ENCODE peak calls at places on chromosomes 1 and 21, in nine cellular contexts. K, H, N, V, C, F, B, M and D are unnamed samples.

GRCh38 chr1:172909606-172910326 is 141.0 kb downstream of the TNFSF18 start:
- DNase-seq in V (peak), N (no peak), K (no peak), F (no peak), H (no peak), B (no peak), M (no peak), C (no peak), D (no peak)

GRCh38 chr1:46537651-46538050 is 13.8 kb downstream of the KNCN start:
- DNase-seq in H (no peak), B (no peak), V (no peak), C (no peak), K (no peak), F (no peak), N (no peak), M (no peak), D (no peak)

GRCh38 chr1:18877282-18877681 is 17.8 kb upstream of the TAS1R2 start:
- DNase-seq in B (no peak), N (no peak), H (no peak), V (no peak), K (no peak), C (no peak), M (no peak), F (no peak), D (no peak)

GRCh38 chr1:12031039-12031980 is 12.0 kb downstream of the MIIP start:
- DNase-seq in M (no peak), F (no peak), C (peak), B (no peak), H (peak), N (no peak), K (peak), V (peak), D (peak)

GRCh38 chr1:37945743-37946702 is 830 bp downstream of the INPP5B start:
- DNase-seq in H (peak), M (peak), V (peak), N (no peak), B (no peak), K (no peak), C (peak), F (no peak), D (no peak)

GRCh38 chr1:150575072-150575489 is 4.3 kb downstream of the MCL1 start:
- DNase-seq in H (no peak), B (no peak), N (no peak), M (peak), C (no peak), V (peak), F (no peak), K (no peak), D (peak)

GRCh38 chr1:51973587-51974474 is 16.7 kb downstream of the RAB3B start:
- DNase-seq in V (peak), N (no peak), B (no peak), H (no peak), F (no peak), K (no peak), M (no peak), C (no peak), D (peak)

GRCh38 chr1:54818461-54819194 is 17.5 kb upstream of the TTC22 start:
- DNase-seq in H (peak), M (no peak), C (no peak), K (no peak), V (no peak), B (no peak), F (no peak), N (no peak), D (no peak)

GRCh38 chr1:45346473-45346872 is 6.2 kb upstream of the MUTYH start:
- DNase-seq in K (no peak), H (no peak), F (no peak), V (no peak), B (no peak), N (no peak), C (peak), M (no peak), D (no peak)

GRCh38 chr1:209490013-209490412 is 93.5 kb upstream of the CAMK1G start:
- DNase-seq in V (peak), K (no peak), B (no peak), H (no peak), F (no peak), C (no peak), N (no peak), M (peak), D (no peak)

GRCh38 chr21:36246080-36246631 is 73.8 kb upstream of the MORC3 start:
- DNase-seq in V (no peak), M (no peak), F (no peak), H (no peak), B (no peak), K (no peak), N (no peak), C (no peak), D (no peak)

GRCh38 chr1:85494074-85494956 is 29.4 kb upstream of the DDAH1 start:
- DNase-seq in B (no peak), K (no peak), H (no peak), V (no peak), F (no peak), N (no peak), M (no peak), C (no peak), D (peak)

GRCh38 chr1:73452522-73452921 is 745.5 kb downstream of the LRRIQ3 start:
- DNase-seq in M (no peak), V (no peak), N (no peak), H (no peak), C (no peak), B (no peak), K (no peak), F (no peak), D (no peak)

GRCh38 chr1:234609528-234610042 is 393 bp downstream of the IRF2BP2 start:
- DNase-seq in H (no peak), N (no peak), F (no peak), C (no peak), V (no peak), K (no peak), B (no peak), M (no peak), D (peak)

GRCh38 chr21:35943752-35944151 is 116.6 kb downstream of the SETD4 start:
- DNase-seq in C (no peak), B (peak), K (no peak), F (no peak), N (no peak), H (no peak), V (no peak), M (no peak), D (no peak)

GRCh38 chr1:160874935-160875334 is 10.0 kb downstream of the ITLN1 start:
- DNase-seq in C (no peak), B (no peak), N (no peak), K (no peak), H (no peak), F (no peak), V (no peak), M (no peak), D (no peak)

GRCh38 chr1:79777481-79778219 is 771.1 kb upstream of the ADGRL4 start:
- DNase-seq in F (no peak), B (no peak), H (no peak), V (no peak), N (peak), K (no peak), M (no peak), C (no peak), D (peak)

GRCh38 chr1:218810336-218810735 is 363.3 kb upstream of the LYPLAL1 start:
- DNase-seq in M (no peak), N (no peak), C (no peak), F (no peak), V (no peak), K (no peak), B (no peak), H (no peak), D (no peak)

GRCh38 chr1:156096640-156097391 is 14.6 kb upstream of the MEX3A start:
- DNase-seq in B (peak), H (peak), F (no peak), C (peak), K (peak), M (peak), V (peak), N (peak), D (peak)

GRCh38 chr1:74763714-74764301 is 30.9 kb downstream of the TYW3 start:
- DNase-seq in M (no peak), B (no peak), F (no peak), V (no peak), C (no peak), H (no peak), K (no peak), N (no peak), D (no peak)

GRCh38 chr1:11948822-11949458 is 14.4 kb downstream of the PLOD1 start:
- DNase-seq in C (peak), K (no peak), V (no peak), N (no peak), B (no peak), F (no peak), M (no peak), H (no peak), D (peak)

GRCh38 chr1:20458717-20459116 is 27.3 kb downstream of the CAMK2N1 start:
- DNase-seq in B (no peak), M (no peak), V (no peak), K (no peak), H (no peak), F (no peak), N (no peak), C (no peak), D (no peak)

GRCh38 chr1:177546346-177546745 is 375.6 kb downstream of the BRINP2 start:
- DNase-seq in H (no peak), B (no peak), N (no peak), C (no peak), K (no peak), M (no peak), F (no peak), V (no peak), D (no peak)

GRCh38 chr1:17200756-17201155 is 4.2 kb upstream of the PADI1 start:
- DNase-seq in K (no peak), C (no peak), F (no peak), M (peak), V (no peak), B (no peak), H (no peak), N (no peak), D (peak)